ENCODE peak calls at places on chromosomes 4 and X, in five cellular contexts. Q is KBM-7; C is activated CD8-positive, alpha-beta memory T cell treated with anti-CD3 and anti-CD28 coated beads for 48 hours; W is NCI-H2029; K is RWPE1. E is an unnamed sample.

GRCh38 chr4:38523524-38524448 is 140.2 kb upstream of the KLF3 start:
- DNase-seq in Q (peak), C (peak), W (no peak), K (no peak), E (no peak)

GRCh38 chr4:13612569-13612968 is 15.0 kb downstream of the BOD1L1 start:
- DNase-seq in Q (no peak), C (no peak), W (no peak), K (no peak), E (no peak)

GRCh38 chr4:189090174-189090814 is 850.4 kb upstream of the FRG1 start:
- DNase-seq in Q (peak), C (no peak), W (peak), K (peak), E (no peak)

GRCh38 chrX:16461968-16462367 is 188.0 kb upstream of the S100G start:
- DNase-seq in Q (no peak), C (no peak), W (no peak), K (no peak), E (no peak)

GRCh38 chrX:125202486-125203378 is 116.9 kb upstream of the TEX13C start:
- DNase-seq in Q (no peak), C (no peak), W (peak), K (no peak), E (no peak)

GRCh38 chr4:5843573-5844239 is 49.2 kb downstream of the CRMP1 start:
- DNase-seq in Q (peak), C (no peak), W (no peak), K (no peak), E (no peak)

GRCh38 chr4:94508256-94508655 is 56.5 kb downstream of the PDLIM5 start:
- DNase-seq in Q (no peak), C (no peak), W (no peak), K (no peak), E (no peak)

GRCh38 chr4:818106-818921 is 7.6 kb downstream of the CPLX1 start:
- DNase-seq in Q (no peak), C (no peak), W (no peak), K (no peak), E (no peak)

GRCh38 chr4:117134386-117134785 is 49.0 kb upstream of the TRAM1L1 start:
- DNase-seq in Q (peak), C (no peak), W (no peak), K (peak), E (no peak)

GRCh38 chrX:86148024-86148511 is at the start of gene DACH2:
- DNase-seq in Q (peak), C (no peak), W (peak), K (peak), E (peak)

GRCh38 chr4:32025840-32026459 is 1305.8 kb downstream of the PCDH7 start:
- DNase-seq in Q (no peak), C (no peak), W (no peak), K (peak), E (no peak)

GRCh38 chr4:153549401-153549800 is 83.2 kb downstream of the TMEM131L start:
- DNase-seq in Q (no peak), C (no peak), W (no peak), K (no peak), E (no peak)

GRCh38 chr4:164509951-164510350 is 244.0 kb upstream of the SMIM31 start:
- DNase-seq in Q (no peak), C (no peak), W (no peak), K (peak), E (no peak)

E was measured in omental fat pad.